ENCODE peak calls at places on chromosomes 7 and 10, in eight cellular contexts. F, C, J, G, X, I, B and W are unnamed samples.

GRCh38 chr7:107931740-107932515 is 40.9 kb downstream of the DLD start:
- DNase-seq in F (no peak), G (no peak), B (no peak), X (no peak), J (no peak), I (no peak), C (no peak), W (no peak)

GRCh38 chr10:102085336-102085735 is 20.2 kb downstream of the HPS6 start:
- DNase-seq in B (no peak), X (no peak), J (no peak), I (no peak), G (no peak), C (no peak), F (no peak), W (no peak)

GRCh38 chr10:60955957-60956425 is 12.0 kb upstream of the RHOBTB1 start:
- DNase-seq in C (no peak), G (no peak), F (no peak), B (no peak), I (peak; percentile 82), J (no peak), X (no peak), W (no peak)

GRCh38 chr10:132945894-132946255 is 3.5 kb upstream of the CFAP46 start:
- DNase-seq in B (no peak), X (no peak), J (no peak), C (no peak), I (no peak), G (no peak), F (no peak), W (no peak)

GRCh38 chr10:11242443-11243386 is 225.0 kb downstream of the CELF2 start:
- DNase-seq in F (no peak), C (no peak), G (no peak), X (no peak), B (peak; percentile 50), J (peak; percentile 36), I (peak; percentile 1), W (peak; percentile 37)

GRCh38 chr10:86642021-86642420 is 12.3 kb upstream of the OPN4 start:
- DNase-seq in C (no peak), F (no peak), X (no peak), G (no peak), I (no peak), B (no peak), J (no peak), W (no peak)

GRCh38 chr7:1531263-1531978 is 919 bp downstream of the MAFK start:
- DNase-seq in F (peak; percentile 43), J (peak; percentile 58), C (no peak), I (peak; percentile 45), G (peak; percentile 51), B (peak; percentile 41), X (peak; percentile 52), W (peak; percentile 13)

GRCh38 chr10:99740261-99740660 is 8.2 kb downstream of the CUTC start:
- DNase-seq in C (no peak), J (no peak), B (no peak), G (no peak), I (no peak), X (no peak), F (no peak), W (no peak)

GRCh38 chr10:49138361-49138891 is 4.6 kb upstream of the FAM170B start:
- DNase-seq in J (no peak), I (peak; percentile 88), X (no peak), B (no peak), F (no peak), G (no peak), C (no peak), W (no peak)

GRCh38 chr10:112634096-112634830 is 187.2 kb downstream of the VTI1A start:
- DNase-seq in F (no peak), J (no peak), G (no peak), I (peak; percentile 63), C (no peak), B (no peak), X (no peak), W (no peak)

GRCh38 chr7:83921798-83922607 is 272.6 kb downstream of the SEMA3A start:
- DNase-seq in F (no peak), B (no peak), X (no peak), C (no peak), I (peak; percentile 27), J (no peak), G (no peak), W (peak; percentile 96)

GRCh38 chr10:4162571-4163286 is 377.7 kb upstream of the KLF6 start:
- DNase-seq in C (no peak), G (no peak), X (no peak), B (no peak), J (no peak), F (no peak), I (peak; percentile 4), W (no peak)

GRCh38 chr7:662576-662975 is 63.9 kb upstream of the DNAAF5 start:
- DNase-seq in I (no peak), C (no peak), F (no peak), J (no peak), X (no peak), G (no peak), B (no peak), W (no peak)

GRCh38 chr7:140209866-140210609 is 33.3 kb upstream of the KDM7A start:
- DNase-seq in F (no peak), I (no peak), C (peak; percentile 49), G (no peak), J (peak; percentile 37), B (peak; percentile 27), X (peak; percentile 24), W (no peak)

GRCh38 chr7:140121321-140121720 is 55.5 kb downstream of the KDM7A start:
- DNase-seq in J (no peak), G (peak; percentile 23), F (no peak), X (no peak), I (no peak), C (no peak), B (no peak), W (no peak)

GRCh38 chr7:80748302-80749042 is 110.0 kb downstream of the CD36 start:
- DNase-seq in X (no peak), B (no peak), I (no peak), C (no peak), F (no peak), J (no peak), G (no peak), W (no peak)

GRCh38 chr10:98459385-98459784 is 12.7 kb upstream of the HPS1 start:
- DNase-seq in G (no peak), F (no peak), J (no peak), C (no peak), X (no peak), B (no peak), I (no peak), W (no peak)

GRCh38 chr10:8776926-8777625 is 722.6 kb downstream of the GATA3 start:
- DNase-seq in I (no peak), F (no peak), C (no peak), G (no peak), J (no peak), X (no peak), B (no peak), W (no peak)

GRCh38 chr10:68231916-68232315 is at the start of gene ATOH7:
- DNase-seq in F (no peak), G (no peak), B (no peak), J (peak; percentile 22), I (no peak), C (no peak), X (no peak), W (no peak)

GRCh38 chr10:118046491-118047362 is at the start of gene RAB11FIP2:
- DNase-seq in C (peak; percentile 86), F (peak; percentile 94), B (peak; percentile 93), X (peak; percentile 94), I (peak; percentile 94), J (peak; percentile 97), G (peak; percentile 76), W (peak; percentile 76)

GRCh38 chr7:23691320-23691719 is 11.3 kb downstream of the FAM221A start:
- DNase-seq in G (no peak), F (no peak), B (no peak), X (no peak), C (no peak), J (no peak), I (peak; percentile 4), W (no peak)

GRCh38 chr10:79073784-79074432 is 5.1 kb downstream of the ZMIZ1 start:
- DNase-seq in X (no peak), I (peak; percentile 78), J (peak; percentile 92), C (no peak), G (no peak), F (no peak), B (no peak), W (peak; percentile 9)

GRCh38 chr10:103921750-103922195 is 3.8 kb upstream of the STN1 start:
- DNase-seq in J (peak; percentile 56), I (no peak), B (peak; percentile 28), G (no peak), X (no peak), F (no peak), C (peak; percentile 15), W (no peak)

GRCh38 chr7:43631559-43631958 is 48.7 kb downstream of the STK17A start:
- DNase-seq in F (no peak), J (no peak), G (no peak), X (no peak), B (no peak), I (no peak), C (no peak), W (no peak)

GRCh38 chr7:101582971-101583370 is 46.1 kb downstream of the MYL10 start:
- DNase-seq in X (no peak), B (no peak), C (no peak), I (no peak), F (no peak), G (no peak), J (no peak), W (no peak)

GRCh38 chr7:28921822-28922221 is 36.3 kb downstream of the TRIL start:
- DNase-seq in X (no peak), F (peak; percentile 5), G (peak; percentile 61), C (peak; percentile 20), J (peak; percentile 59), I (peak; percentile 68), B (peak; percentile 4), W (peak; percentile 86)

GRCh38 chr10:78335691-78336401 is 302.2 kb downstream of the RPS24 start:
- DNase-seq in C (no peak), J (peak; percentile 14), B (no peak), X (no peak), I (peak; percentile 87), G (no peak), F (no peak), W (no peak)

GRCh38 chr7:41640487-41640886 is 62.4 kb downstream of the INHBA start:
- DNase-seq in J (no peak), B (no peak), C (no peak), I (no peak), G (no peak), F (no peak), X (no peak), W (no peak)

GRCh38 chr7:82778021-82778420 is 334.4 kb upstream of the CACNA2D1 start:
- DNase-seq in X (no peak), G (no peak), I (peak; percentile 31), F (no peak), C (no peak), J (no peak), B (no peak), W (no peak)

GRCh38 chr7:155844019-155844453 is 31.8 kb upstream of the SHH start:
- DNase-seq in G (no peak), B (no peak), X (no peak), C (no peak), J (peak; percentile 88), F (no peak), I (no peak), W (no peak)

GRCh38 chr10:78071857-78072179 is 38.2 kb downstream of the RPS24 start:
- DNase-seq in B (no peak), C (no peak), X (no peak), G (no peak), F (no peak), I (no peak), J (no peak), W (no peak)

GRCh38 chr7:111729483-111729882 is 167.2 kb upstream of the IMMP2L start:
- DNase-seq in J (no peak), X (no peak), C (no peak), G (no peak), F (no peak), B (no peak), I (no peak), W (no peak)

GRCh38 chr7:97573065-97573464 is 158.8 kb upstream of the TAC1 start:
- DNase-seq in X (no peak), G (no peak), J (no peak), B (no peak), C (no peak), I (no peak), F (no peak), W (no peak)

GRCh38 chr10:6530966-6531365 is 49.1 kb downstream of the PRKCQ start:
- DNase-seq in I (no peak), C (no peak), X (no peak), F (no peak), G (no peak), J (no peak), B (no peak), W (no peak)